ENCODE peak calls at places on chromosomes 3 and 15, in ten cellular contexts. Q is BJ; K is CD8-positive, alpha-beta T cell; G is Panc1; T is neural progenitor cell; B is testis; Y is body of pancreas; P is left lung; E is astrocyte; O is AG04450. I is an unnamed sample.
A peak's percentile ranks its signal among the peaks of the same experiment; 100 is the strongest.

GRCh38 chr15:85479071-85479647 is 98.8 kb downstream of the AKAP13 start:
- DNase-seq in Q (no peak), K (no peak), G (no peak), T (no peak), B (no peak), Y (no peak), P (no peak), E (peak; percentile 86), O (no peak), I (no peak)

GRCh38 chr3:162147996-162148395 is 651.4 kb downstream of the OTOL1 start:
- DNase-seq in Q (no peak), K (no peak), G (no peak), T (no peak), B (no peak), Y (no peak), P (no peak), E (no peak), O (no peak), I (no peak)

GRCh38 chr15:39774688-39775267 is 7.9 kb downstream of the FSIP1 start:
- DNase-seq in Q (no peak), K (peak; percentile 67), G (no peak), T (no peak), B (no peak), Y (no peak), P (no peak), E (no peak), O (no peak), I (no peak)

GRCh38 chr3:196486263-196486662 is 17.3 kb downstream of the RNF168 start:
- DNase-seq in Q (no peak), K (no peak), G (no peak), T (no peak), B (no peak), Y (no peak), P (no peak), E (no peak), O (no peak), I (no peak)

GRCh38 chr15:68768321-68768720 is 52.4 kb downstream of the ANP32A start:
- DNase-seq in Q (no peak), K (no peak), G (peak; percentile 46), T (no peak), B (no peak), Y (no peak), P (no peak), E (peak; percentile 22), O (no peak), I (no peak)

GRCh38 chr15:90062023-90062728 is 40.1 kb downstream of the IDH2 start:
- DNase-seq in Q (no peak), K (no peak), G (no peak), T (peak; percentile 79), B (no peak), Y (peak; percentile 90), P (peak; percentile 80), E (no peak), O (no peak), I (no peak)

GRCh38 chr15:96869122-96869521 is 538.6 kb downstream of the NR2F2 start:
- DNase-seq in Q (no peak), K (no peak), G (no peak), T (no peak), B (no peak), Y (no peak), P (no peak), E (no peak), O (no peak), I (no peak)

GRCh38 chr3:39407259-39407629 is 724 bp downstream of the RPSA start:
- DNase-seq in Q (no peak), K (no peak), G (no peak), T (no peak), B (no peak), Y (no peak), P (no peak), E (no peak), O (no peak), I (no peak)

GRCh38 chr3:62371735-62372591 is 1.4 kb downstream of the FEZF2 start:
- DNase-seq in Q (no peak), K (no peak), G (no peak), T (peak; percentile 64), B (no peak), Y (no peak), P (no peak), E (no peak), O (no peak), I (no peak)

GRCh38 chr3:66797916-66798560 is 200.1 kb upstream of the KBTBD8 start:
- DNase-seq in Q (no peak), K (no peak), G (no peak), T (peak; percentile 71), B (peak; percentile 38), Y (peak; percentile 24), P (no peak), E (peak; percentile 53), O (peak; percentile 58), I (no peak)

GRCh38 chr15:43775411-43775965 is 1.3 kb downstream of the ELL3 start:
- DNase-seq in Q (no peak), K (no peak), G (peak; percentile 54), T (peak; percentile 40), B (peak; percentile 59), Y (peak; percentile 81), P (peak; percentile 54), E (peak; percentile 34), O (no peak), I (no peak)

GRCh38 chr15:94286581-94286980 is 55.2 kb downstream of the MCTP2 start:
- DNase-seq in Q (no peak), K (no peak), G (no peak), T (no peak), B (no peak), Y (no peak), P (no peak), E (no peak), O (no peak), I (no peak)
- H3K4me3 ChIP-seq in Q (no peak overlapping the region), K (no peak overlapping the region), G (no peak overlapping the region), T (no peak overlapping the region), B (no peak overlapping the region), Y (no peak overlapping the region), P (no peak overlapping the region), E (no peak overlapping the region), O (no peak overlapping the region), I (no peak overlapping the region)

DNA sequence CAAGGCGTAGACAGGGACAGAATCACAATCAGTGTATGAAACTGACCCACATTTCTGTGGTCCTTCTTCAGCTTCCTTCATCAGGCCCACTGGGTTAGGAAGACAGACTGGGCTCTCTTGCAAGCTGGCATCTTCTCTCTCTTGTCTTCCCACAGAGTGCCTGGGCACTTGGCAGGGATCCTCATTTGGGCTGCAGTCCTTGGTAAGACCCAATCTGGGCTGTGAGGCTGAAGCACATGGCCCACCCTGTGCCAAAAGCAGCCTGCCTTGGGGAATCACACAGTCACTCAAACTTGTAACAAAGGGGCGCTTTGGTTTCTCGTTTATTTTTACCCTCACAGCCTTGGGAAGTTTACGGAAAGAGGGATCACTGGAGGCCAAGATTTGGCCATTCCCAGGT is 8.2 kb upstream of the EPHB3 start:
- DNase-seq in Q (no peak), K (no peak), G (no peak), T (no peak), B (no peak), Y (no peak), P (no peak), E (no peak), O (no peak), I (no peak)
- TF ChIP-seq CTCF in Q (no peak), K (no peak), G (no peak), T (no peak), B (no peak), Y (no peak), P (no peak), E (no peak), O (no peak), I (no peak)

DNA sequence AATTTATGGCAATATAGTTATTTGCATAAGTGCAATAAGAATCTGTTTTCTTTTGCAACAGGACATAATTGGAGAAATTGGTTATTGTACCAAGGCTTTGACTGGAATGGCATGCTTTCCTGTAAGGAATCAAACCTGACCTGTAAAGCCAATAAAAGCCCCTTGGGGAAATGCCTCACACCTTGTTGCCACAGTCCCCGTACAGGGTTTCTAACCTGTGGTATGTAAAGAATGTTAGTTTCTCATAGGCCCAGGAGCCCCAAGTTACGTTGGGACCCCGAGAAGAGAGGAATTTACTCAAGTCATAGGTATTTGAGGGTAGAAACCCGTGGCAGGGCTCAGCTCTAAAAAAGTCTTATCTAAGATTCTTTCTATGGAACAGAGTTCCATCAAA is 441.4 kb downstream of the IGSF11 start:
- DNase-seq in Q (no peak), K (no peak), G (no peak), T (no peak), B (no peak), Y (no peak), P (no peak), E (no peak), O (no peak), I (no peak)
- H3K4me3 ChIP-seq in Q (no peak overlapping the region), K (no peak overlapping the region), G (no peak overlapping the region), T (no peak overlapping the region), B (no peak overlapping the region), Y (no peak overlapping the region), P (no peak overlapping the region), E (no peak overlapping the region), O (no peak overlapping the region), I (no peak overlapping the region)

DNA sequence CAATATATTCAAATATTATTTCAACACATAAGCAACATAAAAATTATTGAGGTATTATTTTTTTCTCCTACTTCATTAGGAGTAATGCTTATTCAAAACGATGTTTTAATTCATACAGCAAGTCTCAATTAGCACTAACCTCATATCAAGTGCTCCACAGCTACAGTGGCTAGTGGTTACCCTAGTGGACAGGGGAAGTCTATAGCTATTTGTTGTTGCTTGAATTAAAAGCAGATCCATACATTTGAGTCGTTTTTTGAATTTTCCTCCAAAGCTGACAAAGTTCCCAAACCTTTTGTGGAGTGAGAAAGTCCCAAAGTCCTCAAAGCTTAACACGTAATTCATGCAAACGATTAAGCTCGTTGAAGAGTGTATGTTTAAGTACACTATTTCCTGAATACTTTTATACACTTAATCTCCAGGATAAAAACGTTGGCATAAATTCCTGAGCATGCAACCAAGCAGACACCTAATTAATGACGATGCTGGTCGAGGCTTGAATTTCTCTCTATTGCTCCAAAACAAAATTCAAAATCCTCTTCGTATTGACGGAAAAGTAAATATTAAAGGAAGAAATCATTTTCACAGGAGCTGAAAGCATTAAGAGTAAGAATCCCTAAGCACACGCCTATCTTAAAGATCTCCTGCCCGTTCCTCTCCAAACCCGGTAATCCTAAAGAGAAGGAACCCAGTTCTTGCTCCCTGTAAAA is 984 bp downstream of the VPS13C start:
- DNase-seq in Q (no peak), K (no peak), G (no peak), T (no peak), B (no peak), Y (no peak), P (no peak), E (no peak), O (no peak), I (no peak)
- TF ChIP-seq CTCF in Q (peak; percentile 14), K (no peak), G (no peak), T (peak; percentile 18), B (no peak), Y (peak; percentile 12), P (no peak), E (peak; percentile 36), O (peak; percentile 35), I (peak; percentile 36)